ENCODE peak calls at places on chromosomes 7 and 10, in five cellular contexts. R is A549, C is IMR-90, O is K562, T is GM12878. M is an unnamed sample.

GRCh38 chr10:22086730-22087364 is 83.3 kb upstream of the DNAJC1 start:
- DNase-seq in R (peak), C (peak), O (peak), T (no peak), M (peak)

GRCh38 chr7:53983505-53983904 is 558.7 kb upstream of the VSTM2A start:
- DNase-seq in R (no peak), C (no peak), O (no peak), T (no peak), M (no peak)

GRCh38 chr10:420154-421121 is 269.0 kb downstream of the DIP2C start:
- DNase-seq in R (no peak), C (no peak), O (no peak), T (no peak), M (no peak)

GRCh38 chr7:101814996-101815825 is 2.2 kb upstream of the CUX1 start:
- DNase-seq in R (peak), C (peak), O (peak), T (no peak), M (no peak)

GRCh38 chr7:126157391-126157790 is 1095.3 kb downstream of the GRM8 start:
- DNase-seq in R (no peak), C (no peak), O (no peak), T (no peak), M (no peak)

GRCh38 chr10:12896251-12896650 is 105.3 kb downstream of the CCDC3 start:
- DNase-seq in R (no peak), C (no peak), O (no peak), T (no peak), M (no peak)

GRCh38 chr10:124478517-124478916 is 16.9 kb downstream of the LHPP start:
- DNase-seq in R (no peak), C (no peak), O (no peak), T (no peak), M (no peak)

GRCh38 chr7:30887464-30887872 is 24.2 kb upstream of the AQP1 start:
- DNase-seq in R (no peak), C (no peak), O (no peak), T (no peak), M (no peak)

GRCh38 chr10:100325164-100325563 is 4.9 kb downstream of the PKD2L1 start:
- DNase-seq in R (no peak), C (no peak), O (no peak), T (no peak), M (no peak)

GRCh38 chr10:42836096-42836495 is 53.5 kb downstream of the BMS1 start:
- DNase-seq in R (no peak), C (no peak), O (no peak), T (no peak), M (no peak)

GRCh38 chr7:113086431-113086888 is at the start of gene GPR85:
- DNase-seq in R (peak), C (peak), O (peak), T (no peak), M (no peak)

GRCh38 chr7:15723840-15724239 is 37.4 kb upstream of the MEOX2 start:
- DNase-seq in R (no peak), C (no peak), O (no peak), T (no peak), M (no peak)

GRCh38 chr7:80417211-80417793 is 94.6 kb downstream of the GNAT3 start:
- DNase-seq in R (no peak), C (no peak), O (no peak), T (no peak), M (no peak)

DNA sequence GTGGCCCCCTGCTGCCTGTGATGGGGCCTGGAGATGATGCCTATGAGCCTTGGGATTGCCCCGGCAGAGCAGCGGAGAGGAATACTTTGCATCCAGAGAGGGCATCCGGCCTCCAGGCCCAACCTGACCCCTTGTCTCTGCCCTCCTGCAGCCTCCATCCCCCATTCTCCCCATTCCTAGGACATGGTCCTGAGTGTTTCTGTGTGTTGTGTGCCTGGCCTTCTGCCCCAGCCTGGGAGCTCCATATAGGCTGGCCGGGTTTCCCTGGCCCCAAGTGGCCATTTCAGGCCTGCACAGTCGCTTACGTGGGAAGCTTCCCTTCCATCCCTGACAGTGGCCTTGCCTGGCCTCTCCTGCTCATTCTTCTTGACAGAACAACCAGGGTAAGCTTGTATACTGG is 296.7 kb upstream of the ZMIZ1 start:
- DNase-seq in R (no peak), C (no peak), O (no peak), T (no peak), M (no peak)
- TF ChIP-seq BHLHE40 in R (no peak), C (no peak), O (no peak), T (no peak), M (no peak)

DNA sequence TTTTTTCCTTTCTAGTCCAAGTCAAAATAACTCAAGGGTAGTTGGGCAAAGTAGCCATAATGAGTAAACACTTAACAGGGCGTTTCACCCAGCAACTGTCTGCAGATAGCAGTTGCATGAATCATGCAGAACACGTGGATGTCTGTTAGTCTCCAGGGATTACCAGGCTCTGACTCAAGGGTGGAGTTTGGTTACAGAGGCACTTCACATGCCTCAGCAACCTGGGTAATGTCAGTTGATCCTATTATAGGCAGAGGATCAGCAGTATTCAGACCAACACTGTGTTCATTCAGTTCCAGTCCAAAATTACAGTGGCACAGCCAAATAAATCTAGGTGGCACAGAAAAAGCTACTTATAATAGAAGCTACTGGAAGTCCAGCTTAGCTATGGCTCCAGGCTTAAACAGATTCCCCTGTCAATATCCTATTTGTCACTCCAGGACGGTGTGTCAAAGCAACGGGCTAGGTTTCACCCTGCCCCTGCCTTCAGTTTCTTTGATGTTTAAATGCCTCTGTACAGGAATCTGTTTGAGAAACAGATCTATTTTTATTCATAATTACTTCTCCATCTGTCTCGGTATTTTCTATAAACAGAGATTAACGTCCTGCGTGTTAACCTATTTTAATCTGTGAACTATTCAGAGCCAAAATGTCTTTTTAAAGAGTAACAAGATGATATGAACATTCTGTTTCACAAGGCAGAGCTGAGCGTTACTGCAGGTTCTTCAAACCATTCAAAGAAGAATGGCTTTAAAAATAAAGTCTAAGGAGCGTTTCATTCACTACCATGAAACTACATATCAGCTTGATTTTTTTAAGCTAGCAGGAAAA is 162.6 kb upstream of the AKR1E2 start:
- DNase-seq in R (peak), C (peak), O (peak), T (peak), M (peak)
- TF ChIP-seq RAD21 in R (peak), C (peak), O (no peak), T (no peak), M (no peak)

GRCh38 chr7:22387583-22387982 is 30.6 kb upstream of the RAPGEF5 start:
- DNase-seq in R (no peak), C (peak), O (no peak), T (no peak), M (no peak)
- H3K4me2 ChIP-seq in R (no peak), C (no peak), O (no peak), T (no peak), M (no peak)

GRCh38 chr10:30686706-30687105 is 57.2 kb upstream of the LYZL2 start:
- DNase-seq in R (no peak), C (no peak), O (no peak), T (no peak), M (no peak)

GRCh38 chr10:30688456-30688855 is 58.9 kb upstream of the LYZL2 start:
- DNase-seq in R (no peak), C (no peak), O (no peak), T (no peak), M (no peak)

GRCh38 chr10:30683496-30683895 is 53.9 kb upstream of the LYZL2 start:
- DNase-seq in R (no peak), C (no peak), O (no peak), T (no peak), M (no peak)

GRCh38 chr10:30691601-30692015 is 62.1 kb upstream of the LYZL2 start:
- DNase-seq in R (no peak), C (no peak), O (peak), T (no peak), M (no peak)

GRCh38 chr10:30687698-30688213 is 58.2 kb upstream of the LYZL2 start:
- DNase-seq in R (peak), C (peak), O (peak), T (no peak), M (peak)
- TF ChIP-seq BHLHE40 in R (no peak), C (no peak), O (no peak), T (no peak), M (no peak)

GRCh38 chr7:28669329-28669728 is 257.0 kb downstream of the CREB5 start:
- DNase-seq in R (no peak), C (no peak), O (no peak), T (no peak), M (no peak)

GRCh38 chr7:28661826-28662225 is 249.5 kb downstream of the CREB5 start:
- DNase-seq in R (no peak), C (no peak), O (no peak), T (no peak), M (no peak)

GRCh38 chr7:28668085-28668484 is 255.8 kb downstream of the CREB5 start:
- DNase-seq in R (no peak), C (no peak), O (no peak), T (no peak), M (no peak)

GRCh38 chr7:28662236-28662635 is 249.9 kb downstream of the CREB5 start:
- DNase-seq in R (no peak), C (no peak), O (no peak), T (no peak), M (no peak)

GRCh38 chr7:28666144-28666543 is 253.8 kb downstream of the CREB5 start:
- DNase-seq in R (no peak), C (peak), O (no peak), T (no peak), M (no peak)
- TF ChIP-seq RAD21 in R (no peak), C (no peak), O (no peak), T (no peak), M (no peak)

DNA sequence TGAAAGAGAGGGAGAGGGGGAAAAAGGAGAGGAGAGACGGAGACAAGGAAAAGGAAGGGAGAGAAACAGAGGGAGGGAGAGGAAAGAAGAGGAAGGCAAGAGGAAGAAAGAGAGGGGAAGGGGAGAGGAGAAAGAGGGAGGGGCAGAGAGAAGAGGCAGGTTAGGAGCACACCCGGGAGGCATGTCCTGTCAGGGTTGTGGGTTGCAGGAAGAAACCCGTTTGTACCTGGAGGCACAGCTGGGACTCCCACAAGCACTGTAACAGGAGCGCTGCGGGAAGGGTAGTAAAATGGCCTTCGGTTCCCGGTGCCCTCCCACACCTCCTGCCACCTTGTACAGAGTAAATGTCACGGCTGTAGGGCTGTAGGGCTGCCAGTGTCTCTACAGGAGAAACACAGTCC is 24.7 kb downstream of the FGFR2 start:
- DNase-seq in R (no peak), C (no peak), O (no peak), T (no peak), M (no peak)
- H3K4me2 ChIP-seq in R (no peak), C (no peak), O (no peak), T (no peak), M (no peak)

GRCh38 chr10:44961231-44961571 is 1.6 kb downstream of the RASSF4 start:
- DNase-seq in R (no peak), C (no peak), O (no peak), T (no peak), M (no peak)

GRCh38 chr10:44965104-44965503 is 5.5 kb downstream of the RASSF4 start:
- DNase-seq in R (no peak), C (no peak), O (no peak), T (no peak), M (no peak)

GRCh38 chr10:44963772-44964633 is 4.4 kb downstream of the RASSF4 start:
- DNase-seq in R (no peak), C (no peak), O (no peak), T (no peak), M (peak)

GRCh38 chr10:44961931-44962750 is 2.5 kb downstream of the RASSF4 start:
- DNase-seq in R (no peak), C (no peak), O (no peak), T (no peak), M (no peak)

DNA sequence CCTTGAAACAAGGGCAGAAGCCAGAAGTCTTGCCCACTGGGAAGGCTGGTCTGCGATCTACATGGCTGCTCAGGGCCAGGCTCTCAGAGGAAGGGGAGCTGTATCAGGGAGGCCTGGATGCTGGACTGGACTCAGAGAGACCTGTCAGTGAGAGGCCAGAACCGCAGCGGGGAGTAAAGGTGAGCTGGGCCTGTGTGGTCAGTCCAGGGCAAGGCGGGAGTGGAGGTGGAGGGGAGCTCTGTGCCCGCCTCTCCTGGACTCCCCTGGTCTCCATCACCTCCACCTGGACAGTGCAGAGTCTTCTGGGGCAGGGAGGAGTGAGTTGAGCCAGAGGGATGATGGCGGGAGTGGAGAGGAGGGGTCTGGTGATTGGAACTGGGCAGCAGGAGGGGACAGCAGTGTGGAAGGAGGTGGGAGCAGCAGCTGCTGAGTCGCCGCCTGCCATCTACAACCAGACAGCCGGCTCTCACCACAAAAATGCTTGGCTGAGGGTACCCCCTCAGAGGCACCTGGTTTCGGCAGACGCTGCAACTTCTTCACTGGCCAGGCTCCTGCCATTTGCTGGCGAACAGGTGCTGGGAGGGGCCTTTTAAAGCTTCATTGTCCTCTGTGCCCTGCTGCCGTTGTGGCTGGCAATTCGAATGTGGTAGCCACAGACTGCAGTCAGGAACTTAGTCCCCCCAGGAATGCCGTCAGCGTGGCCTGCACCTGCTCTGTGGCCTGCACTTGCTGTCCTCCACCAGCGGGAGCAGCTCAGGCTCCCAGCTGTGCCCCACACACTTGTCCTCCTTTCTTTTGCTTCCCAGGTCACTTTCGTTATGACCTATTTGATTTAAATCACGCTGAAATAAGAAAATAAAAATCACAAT is 3.5 kb downstream of the RASSF4 start:
- DNase-seq in R (no peak), C (no peak), O (no peak), T (no peak), M (peak)
- TF ChIP-seq BHLHE40 in R (no peak), C (no peak), O (no peak), T (peak), M (no peak)

GRCh38 chr10:5396545-5396944 is 8.1 kb downstream of the TUBAL3 start:
- DNase-seq in R (no peak), C (no peak), O (no peak), T (no peak), M (no peak)

GRCh38 chr10:5402798-5403197 is 1.8 kb downstream of the TUBAL3 start:
- DNase-seq in R (no peak), C (no peak), O (no peak), T (no peak), M (no peak)

GRCh38 chr10:5395168-5395567 is 9.5 kb downstream of the TUBAL3 start:
- DNase-seq in R (no peak), C (no peak), O (no peak), T (no peak), M (no peak)

GRCh38 chr10:5400843-5401242 is 3.8 kb downstream of the TUBAL3 start:
- DNase-seq in R (no peak), C (no peak), O (no peak), T (no peak), M (no peak)

GRCh38 chr10:5399332-5399731 is 5.3 kb downstream of the TUBAL3 start:
- DNase-seq in R (no peak), C (no peak), O (no peak), T (no peak), M (no peak)
- TF ChIP-seq RAD21 in R (no peak), C (no peak), O (no peak), T (no peak), M (no peak)

GRCh38 chr7:142811154-142811737 is 40.5 kb downstream of the PRSS2 start:
- DNase-seq in R (peak), C (peak), O (peak), T (no peak), M (peak)

GRCh38 chr7:142813262-142813661 is 41.6 kb upstream of the EPHB6 start:
- DNase-seq in R (peak), C (peak), O (no peak), T (no peak), M (peak)

GRCh38 chr7:142813699-142814098 is 41.2 kb upstream of the EPHB6 start:
- DNase-seq in R (no peak), C (no peak), O (no peak), T (no peak), M (no peak)

GRCh38 chr7:142815099-142815498 is 39.8 kb upstream of the EPHB6 start:
- DNase-seq in R (no peak), C (no peak), O (no peak), T (no peak), M (no peak)

GRCh38 chr7:142812437-142813215 is 41.9 kb downstream of the PRSS2 start:
- DNase-seq in R (no peak), C (no peak), O (peak), T (no peak), M (no peak)
- H3K4me2 ChIP-seq in R (no peak), C (no peak), O (peak), T (no peak), M (no peak)

GRCh38 chr7:128350708-128351295 is 7.1 kb upstream of the RBM28 start:
- DNase-seq in R (no peak), C (no peak), O (no peak), T (no peak), M (no peak)
- TF ChIP-seq BHLHE40 in R (no peak), C (no peak), O (no peak), T (no peak), M (no peak)

M was measured in HepG2.